ENCODE peak calls at places on chromosomes 4 and X, in seven cellular contexts. R is activated CD4-positive, alpha-beta T cell treated with anti-CD3 and anti-CD28 coated beads, Interleukin-2, amount 50 U/mL, for 1 hour; S is NCI-H1092; V is stimulated activated CD8-positive, alpha-beta memory T cell treated with anti-CD3 and anti-CD28 coated beads, Interleukin-4, amount 100 ng/mL, for 48 hours; G is mucosa of gallbladder; K is NAMALWA; I is OCI-M1. Q is an unnamed sample.
A peak's percentile ranks its signal among the peaks of the same experiment; 100 is the strongest.

GRCh38 chr4:82745173-82745842 is 53.3 kb downstream of the SCD5 start:
- DNase-seq in R (no peak), S (no peak), V (no peak), G (no peak), K (no peak), I (no peak), Q (no peak)

GRCh38 chr4:41205854-41206460 is 8.4 kb downstream of the APBB2 start:
- DNase-seq in R (no peak), S (no peak), V (no peak), G (no peak), K (no peak), I (no peak), Q (no peak)

GRCh38 chr4:8646296-8647093 is 53.9 kb downstream of the CPZ start:
- DNase-seq in R (no peak), S (no peak), V (no peak), G (peak; percentile 7), K (no peak), I (no peak), Q (no peak)

GRCh38 chr4:24303926-24304325 is 280.4 kb downstream of the DHX15 start:
- DNase-seq in R (no peak), S (no peak), V (no peak), G (no peak), K (no peak), I (no peak), Q (no peak)

GRCh38 chrX:40074959-40075332 is 22.8 kb downstream of the BCOR start:
- DNase-seq in R (no peak), S (no peak), V (no peak), G (no peak), K (no peak), I (no peak), Q (no peak)

GRCh38 chr4:99563310-99564186 is at the start of gene TRMT10A:
- DNase-seq in R (peak; percentile 94), S (peak; percentile 98), V (peak; percentile 96), G (peak; percentile 98), K (peak; percentile 97), I (peak; percentile 97), Q (peak; percentile 91)

GRCh38 chr4:111854494-111855087 is 290.7 kb upstream of the FAM241A start:
- DNase-seq in R (no peak), S (no peak), V (no peak), G (no peak), K (peak; percentile 66), I (peak; percentile 65), Q (no peak)

GRCh38 chrX:150352581-150352980 is 10.5 kb upstream of the MAMLD1 start:
- DNase-seq in R (no peak), S (no peak), V (no peak), G (peak; percentile 42), K (no peak), I (peak; percentile 47), Q (no peak)

GRCh38 chrX:39689374-39690104 is 408.2 kb downstream of the BCOR start:
- DNase-seq in R (no peak), S (peak; percentile 69), V (no peak), G (no peak), K (no peak), I (no peak), Q (no peak)

GRCh38 chr4:3271131-3271530 is 21.7 kb upstream of the RGS12 start:
- DNase-seq in R (no peak), S (no peak), V (peak; percentile 6), G (no peak), K (no peak), I (no peak), Q (no peak)

GRCh38 chrX:2664497-2664896 is 26.6 kb upstream of the CD99 start:
- DNase-seq in R (no peak), S (no peak), V (peak; percentile 30), G (peak; percentile 25), K (no peak), I (no peak), Q (no peak)

GRCh38 chr4:2266181-2266580 is 4.3 kb upstream of the MXD4 start:
- DNase-seq in R (no peak), S (no peak), V (no peak), G (peak; percentile 63), K (no peak), I (no peak), Q (no peak)

GRCh38 chrX:102154218-102154860 is 1.4 kb downstream of the BEX5 start:
- DNase-seq in R (no peak), S (peak; percentile 6), V (peak; percentile 26), G (no peak), K (no peak), I (no peak), Q (peak; percentile 44)

GRCh38 chr4:120314969-120315368 is 248.3 kb upstream of the MAD2L1 start:
- DNase-seq in R (no peak), S (no peak), V (no peak), G (no peak), K (no peak), I (no peak), Q (no peak)

GRCh38 chrX:19751068-19751467 is 136.3 kb downstream of the SH3KBP1 start:
- DNase-seq in R (peak; percentile 17), S (no peak), V (no peak), G (no peak), K (no peak), I (no peak), Q (no peak)

GRCh38 chr4:14908635-14909034 is 93.6 kb upstream of the CPEB2 start:
- DNase-seq in R (no peak), S (no peak), V (no peak), G (no peak), K (no peak), I (no peak), Q (no peak)

GRCh38 chr4:171621646-171622045 is 191.6 kb upstream of the GALNTL6 start:
- DNase-seq in R (no peak), S (no peak), V (no peak), G (no peak), K (no peak), I (peak; percentile 50), Q (no peak)

GRCh38 chrX:10085223-10085622 is 71.6 kb upstream of the CLCN4 start:
- DNase-seq in R (no peak), S (no peak), V (no peak), G (no peak), K (no peak), I (no peak), Q (no peak)

GRCh38 chrX:40207626-40208025 is 109.9 kb upstream of the BCOR start:
- DNase-seq in R (no peak), S (no peak), V (peak; percentile 52), G (no peak), K (no peak), I (no peak), Q (no peak)

GRCh38 chr4:69095301-69095731 is 958 bp upstream of the UGT2B7 start:
- DNase-seq in R (no peak), S (no peak), V (no peak), G (no peak), K (no peak), I (no peak), Q (no peak)

GRCh38 chr4:124079174-124079780 is 633.3 kb downstream of the ANKRD50 start:
- DNase-seq in R (no peak), S (no peak), V (no peak), G (no peak), K (no peak), I (no peak), Q (no peak)

GRCh38 chr4:78644744-78645330 is 93.3 kb downstream of the ANXA3 start:
- DNase-seq in R (peak; percentile 34), S (no peak), V (peak; percentile 47), G (peak; percentile 72), K (peak; percentile 83), I (peak; percentile 92), Q (no peak)

GRCh38 chrX:123450217-123450616 is 266.1 kb downstream of the GRIA3 start:
- DNase-seq in R (no peak), S (no peak), V (no peak), G (no peak), K (peak; percentile 17), I (peak; percentile 43), Q (no peak)

GRCh38 chr4:172892300-172892699 is 276.3 kb upstream of the GALNT7 start:
- DNase-seq in R (no peak), S (no peak), V (no peak), G (no peak), K (peak; percentile 58), I (peak; percentile 78), Q (no peak)

GRCh38 chrX:9992724-9993123 is 25.6 kb downstream of the CLDN34 start:
- DNase-seq in R (no peak), S (no peak), V (no peak), G (no peak), K (no peak), I (no peak), Q (no peak)

GRCh38 chr4:96102541-96103018 is 262.7 kb downstream of the PDHA2 start:
- DNase-seq in R (no peak), S (no peak), V (no peak), G (no peak), K (no peak), I (no peak), Q (no peak)

GRCh38 chr4:101028886-101029285 is 318.4 kb downstream of the PPP3CA start:
- DNase-seq in R (no peak), S (no peak), V (no peak), G (no peak), K (no peak), I (no peak), Q (no peak)

Q was measured in NCI-H1694.